ENCODE peak calls at places on chromosomes 12 and 14, in four cellular contexts. B is stimulated activated CD4-positive, alpha-beta T cell treated with anti-CD3 and anti-CD28 coated beads, Interleukin-1b, Interleukin-23, amount 100 ng/mL, for 24 hours; A is activated CD4-positive, alpha-beta T cell treated with anti-CD3 and anti-CD28 coated beads for 4 hours; C is occipital lobe. P is an unnamed sample.

GRCh38 chr12:53217049-53217929 is 10.2 kb upstream of the ITGB7 start:
- DNase-seq in B (no peak), C (no peak), A (no peak), P (no peak)

GRCh38 chr14:89892953-89893352 is 61.6 kb downstream of the EFCAB11 start:
- DNase-seq in B (no peak), C (no peak), A (no peak), P (no peak)

GRCh38 chr14:96166475-96167223 is 38.0 kb upstream of the BDKRB2 start:
- DNase-seq in B (no peak), C (no peak), A (no peak), P (no peak)

GRCh38 chr12:39459027-39459434 is 16.1 kb upstream of the KIF21A start:
- DNase-seq in C (no peak), B (no peak), A (no peak), P (no peak)

GRCh38 chr12:124392991-124393790 is 98.3 kb downstream of the RFLNA start:
- DNase-seq in A (no peak), B (no peak), C (peak), P (no peak)

GRCh38 chr14:67857778-67858350 is 38.3 kb downstream of the RAD51B start:
- DNase-seq in B (no peak), A (no peak), C (no peak), P (no peak)

GRCh38 chr14:99604766-99605298 is 825 bp upstream of the CCDC85C start:
- DNase-seq in B (no peak), C (no peak), A (peak), P (peak)

GRCh38 chr14:92527724-92528123 is 14.1 kb downstream of the RIN3 start:
- DNase-seq in C (no peak), B (no peak), A (no peak), P (no peak)

GRCh38 chr12:4052691-4053090 is 179.5 kb upstream of the PARP11 start:
- DNase-seq in C (no peak), B (no peak), A (no peak), P (no peak)

GRCh38 chr12:131311764-131312163 is 358.1 kb downstream of the ADGRD1 start:
- DNase-seq in A (no peak), B (no peak), C (no peak), P (no peak)

GRCh38 chr12:109105176-109105575 is 7.8 kb downstream of the UNG start:
- DNase-seq in A (no peak), C (no peak), B (no peak), P (no peak)

GRCh38 chr12:123757555-123757954 is 4.5 kb upstream of the DNAH10 start:
- DNase-seq in A (no peak), C (no peak), B (no peak), P (no peak)

GRCh38 chr14:51242545-51243490 is 2.8 kb downstream of the TMX1 start:
- DNase-seq in C (no peak), A (no peak), B (no peak), P (no peak)

GRCh38 chr14:72744416-72745120 is 149.3 kb downstream of the DPF3 start:
- DNase-seq in A (no peak), B (no peak), C (no peak), P (no peak)

GRCh38 chr14:102764220-102764671 is 13.0 kb upstream of the TRAF3 start:
- DNase-seq in B (no peak), C (no peak), A (no peak), P (no peak)

GRCh38 chr14:101369916-101370592 is 191.2 kb upstream of the DIO3 start:
- DNase-seq in C (no peak), B (no peak), A (no peak), P (no peak)

GRCh38 chr14:103508521-103508920 is 14.1 kb downstream of the CKB start:
- DNase-seq in B (no peak), C (no peak), A (no peak), P (no peak)

GRCh38 chr12:73421832-73422231 is 1115.8 kb upstream of the ATXN7L3B start:
- DNase-seq in C (no peak), B (no peak), A (no peak), P (no peak)

GRCh38 chr14:25464078-25464477 is 414.1 kb upstream of the STXBP6 start:
- DNase-seq in C (no peak), A (no peak), B (no peak), P (no peak)

GRCh38 chr12:94262228-94263010 is 114.0 kb downstream of the PLXNC1 start:
- DNase-seq in A (peak), C (peak), B (peak), P (peak)

P was measured in germinal center.